ENCODE peak calls at places on chromosome 2, in four cellular contexts. W is HCT116, R is K562, S is HepG2. E is an unnamed sample.

GRCh38 chr2:237731663-237732062 is 66.9 kb upstream of the RBM44 start:
- DNase-seq in S (peak; percentile 48), R (no peak), W (peak; percentile 23), E (no peak)

GRCh38 chr2:27855476-27855875 is 34.7 kb downstream of the RBKS start:
- DNase-seq in R (no peak), W (no peak), S (no peak), E (peak; percentile 15)

GRCh38 chr2:236333417-236334121 is 69.4 kb upstream of the ASB18 start:
- DNase-seq in W (no peak), S (no peak), R (no peak), E (no peak)

GRCh38 chr2:111024496-111024895 is 96.2 kb upstream of the BCL2L11 start:
- DNase-seq in W (no peak), R (no peak), S (no peak), E (no peak)

GRCh38 chr2:195769975-195770374 is 112.9 kb downstream of the SLC39A10 start:
- DNase-seq in R (no peak), W (no peak), S (no peak), E (no peak)

GRCh38 chr2:158712791-158713522 is 82.2 kb upstream of the DAPL1 start:
- DNase-seq in W (no peak), R (no peak), S (no peak), E (no peak)

GRCh38 chr2:138997849-138998517 is 217.8 kb upstream of the NXPH2 start:
- DNase-seq in R (no peak), W (peak; percentile 39), S (no peak), E (peak; percentile 39)

GRCh38 chr2:59806486-59806885 is 747.0 kb downstream of the BCL11A start:
- DNase-seq in W (no peak), S (no peak), R (no peak), E (no peak)

GRCh38 chr2:36729067-36729466 is 32.6 kb downstream of the VIT start:
- DNase-seq in S (no peak), R (no peak), W (no peak), E (no peak)

GRCh38 chr2:113258748-113259147 is 20.0 kb downstream of the PAX8 start:
- DNase-seq in S (no peak), R (no peak), W (no peak), E (no peak)

GRCh38 chr2:39719317-39719716 is 53.6 kb downstream of the TMEM178A start:
- DNase-seq in S (no peak), W (no peak), R (no peak), E (no peak)

GRCh38 chr2:118994778-118995177 is 52.8 kb downstream of the MARCO start:
- DNase-seq in S (no peak), W (no peak), R (no peak), E (no peak)

GRCh38 chr2:177273456-177273855 is 8.9 kb upstream of the NFE2L2 start:
- DNase-seq in W (no peak), S (no peak), R (no peak), E (no peak)

GRCh38 chr2:75772908-75773630 is 62.4 kb upstream of the GCFC2 start:
- DNase-seq in S (no peak), W (no peak), R (no peak), E (no peak)

GRCh38 chr2:85804026-85804425 is 50.2 kb downstream of the ATOH8 start:
- DNase-seq in R (no peak), S (no peak), W (no peak), E (no peak)

GRCh38 chr2:17107131-17107530 is 411.1 kb downstream of the RAD51AP2 start:
- DNase-seq in W (no peak), R (no peak), S (no peak), E (no peak)

GRCh38 chr2:60565472-60565871 is 12.0 kb upstream of the BCL11A start:
- DNase-seq in W (peak; percentile 38), S (peak; percentile 15), R (no peak), E (no peak)

GRCh38 chr2:222919841-222920609 is 59.2 kb downstream of the ACSL3 start:
- DNase-seq in R (peak; percentile 43), W (no peak), S (no peak), E (no peak)

GRCh38 chr2:223113161-223113560 is 61.2 kb downstream of the KCNE4 start:
- DNase-seq in R (no peak), S (no peak), W (no peak), E (no peak)

GRCh38 chr2:72972744-72973535 is 55.6 kb downstream of the EMX1 start:
- DNase-seq in R (peak; percentile 38), S (no peak), W (no peak), E (no peak)

GRCh38 chr2:19364014-19364413 is 5.6 kb upstream of the OSR1 start:
- DNase-seq in W (no peak), R (no peak), S (no peak), E (no peak)
- TF ChIP-seq TCF7L2 in W (no peak), R (no peak), S (no peak), E (no peak)

GRCh38 chr2:68974946-68975665 is 670 bp downstream of the GKN1 start:
- DNase-seq in R (no peak), W (no peak), S (no peak), E (no peak)

GRCh38 chr2:68971591-68972231 is 2.7 kb upstream of the GKN1 start:
- DNase-seq in S (no peak), W (no peak), R (no peak), E (no peak)

GRCh38 chr2:68975844-68976243 is 1.4 kb downstream of the GKN1 start:
- DNase-seq in R (no peak), S (no peak), W (no peak), E (no peak)

GRCh38 chr2:68977453-68977852 is 3.0 kb downstream of the GKN1 start:
- DNase-seq in W (no peak), R (no peak), S (no peak), E (no peak)

DNA sequence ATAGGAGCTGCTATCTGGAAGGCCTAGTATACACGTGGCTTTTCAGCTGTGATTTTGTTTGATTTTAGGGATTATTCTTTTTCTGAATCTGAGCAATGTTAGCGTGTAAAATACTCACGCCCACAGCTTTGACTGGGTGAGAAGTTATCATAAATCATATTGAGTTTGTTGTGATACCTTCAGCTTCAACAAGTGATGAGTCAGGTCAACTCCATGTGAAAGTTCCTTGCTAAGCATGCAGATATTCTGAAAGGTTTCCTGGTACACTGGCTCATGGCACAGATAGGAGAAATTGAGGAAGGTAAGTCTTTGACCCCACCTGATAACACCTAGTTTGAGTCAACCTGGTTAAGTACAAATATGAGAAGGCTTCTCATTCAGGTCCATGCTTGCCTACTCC is at the start of gene GKN1:
- DNase-seq in R (no peak), W (no peak), S (no peak), E (no peak)
- TF ChIP-seq TCF7L2 in R (no peak), W (no peak), S (no peak), E (no peak)

GRCh38 chr2:157184161-157184910 is 73.2 kb upstream of the GALNT5 start:
- DNase-seq in R (no peak), S (no peak), W (no peak), E (no peak)
- TF ChIP-seq TCF7L2 in R (no peak), S (no peak), W (no peak), E (no peak)

GRCh38 chr2:189570565-189570964 is 10.0 kb downstream of the SLC40A1 start:
- DNase-seq in R (no peak), S (peak; percentile 74), W (no peak), E (no peak)

GRCh38 chr2:189560273-189560586 is 20.4 kb downstream of the SLC40A1 start:
- DNase-seq in W (no peak), R (no peak), S (no peak), E (no peak)

GRCh38 chr2:189561371-189561948 is 19.1 kb downstream of the SLC40A1 start:
- DNase-seq in W (no peak), R (no peak), S (no peak), E (no peak)

GRCh38 chr2:189569295-189569925 is 11.2 kb downstream of the SLC40A1 start:
- DNase-seq in S (no peak), R (no peak), W (no peak), E (no peak)

GRCh38 chr2:189566046-189566445 is 14.5 kb downstream of the SLC40A1 start:
- DNase-seq in R (no peak), S (no peak), W (no peak), E (no peak)
- TF ChIP-seq TCF7L2 in R (no peak), S (no peak), W (no peak), E (no peak)